ENCODE peak calls at places on chromosomes 4 and X, in five cellular contexts. C, W, R, J and H are unnamed samples.

GRCh38 chr4:2511645-2512131 is 24.8 kb upstream of the FAM193A start:
- DNase-seq in C (no peak), W (no peak), J (no peak), R (no peak), H (no peak)

GRCh38 chr4:95219109-95219508 is 329.7 kb downstream of the UNC5C start:
- DNase-seq in C (no peak), J (no peak), R (peak; percentile 91), W (peak; percentile 89), H (peak; percentile 40)

GRCh38 chr4:164536829-164537228 is 217.1 kb upstream of the SMIM31 start:
- DNase-seq in W (peak; percentile 7), J (no peak), R (peak; percentile 94), C (peak; percentile 58), H (peak; percentile 10)

GRCh38 chr4:89707467-89707866 is 129.5 kb downstream of the SNCA start:
- DNase-seq in J (no peak), R (no peak), C (no peak), W (no peak), H (no peak)

GRCh38 chr4:142801966-142802365 is 44.1 kb downstream of the INPP4B start:
- DNase-seq in W (no peak), J (no peak), R (no peak), C (no peak), H (no peak)

GRCh38 chr4:189785257-189785656 is 155.4 kb upstream of the FRG1 start:
- DNase-seq in J (peak; percentile 19), C (no peak), W (no peak), R (no peak), H (no peak)

GRCh38 chr4:28225689-28226353 is 1365.2 kb downstream of the STIM2 start:
- DNase-seq in W (no peak), R (no peak), J (no peak), C (peak; percentile 25), H (peak; percentile 16)

GRCh38 chr4:100095729-100096595 is 94.3 kb downstream of the DDIT4L start:
- DNase-seq in R (peak; percentile 76), C (peak; percentile 77), J (peak; percentile 55), W (peak; percentile 77), H (peak; percentile 80)

GRCh38 chr4:119118397-119118796 is 17.2 kb upstream of the MYOZ2 start:
- DNase-seq in R (peak; percentile 59), W (no peak), C (no peak), J (no peak), H (peak; percentile 46)

GRCh38 chr4:119205690-119206089 is 6.8 kb upstream of the USP53 start:
- DNase-seq in R (no peak), W (no peak), C (no peak), J (no peak), H (no peak)

GRCh38 chrX:105480646-105481310 is 260.3 kb upstream of the TEX13A start:
- DNase-seq in J (no peak), C (no peak), W (no peak), R (no peak), H (no peak)

GRCh38 chr4:186715077-186715476 is 8.6 kb downstream of the FAT1 start:
- DNase-seq in J (no peak), R (no peak), W (no peak), C (no peak), H (no peak)

GRCh38 chr4:84648863-84649647 is 66.1 kb downstream of the CDS1 start:
- DNase-seq in J (no peak), W (no peak), R (no peak), C (no peak), H (no peak)

GRCh38 chr4:145821771-145822170 is 116.9 kb downstream of the ZNF827 start:
- DNase-seq in C (no peak), J (no peak), R (no peak), W (no peak), H (no peak)

GRCh38 chr4:126697748-126698147 is 935.0 kb upstream of the INTU start:
- DNase-seq in W (peak; percentile 84), R (peak; percentile 43), J (no peak), C (no peak), H (peak; percentile 62)

GRCh38 chr4:78552398-78553396 is 1.1 kb downstream of the ANXA3 start:
- DNase-seq in J (peak; percentile 48), R (no peak), C (no peak), W (no peak), H (peak; percentile 34)

GRCh38 chr4:151284534-151285245 is 7.7 kb downstream of the PRSS48 start:
- DNase-seq in J (no peak), R (no peak), W (no peak), C (no peak), H (no peak)
- TF ChIP-seq CTCF in J (no peak), R (no peak), W (no peak), C (no peak), H (no peak)

GRCh38 chr4:181294421-181294820 is 948.8 kb upstream of the TENM3 start:
- DNase-seq in C (no peak), R (no peak), W (no peak), J (no peak), H (no peak)
- TF ChIP-seq CTCF in C (no peak), R (no peak), W (no peak), J (no peak), H (no peak)

GRCh38 chr4:141675384-141675783 is 39.0 kb downstream of the IL15 start:
- DNase-seq in J (no peak), W (no peak), R (no peak), C (no peak), H (no peak)
- TF ChIP-seq CTCF in J (no peak), W (no peak), R (no peak), C (no peak), H (no peak)

GRCh38 chr4:172997851-172998250 is 170.8 kb upstream of the GALNT7 start:
- DNase-seq in W (peak; percentile 6), J (no peak), C (no peak), R (no peak), H (no peak)
- TF ChIP-seq CTCF in W (no peak), J (no peak), C (no peak), R (no peak), H (no peak)

DNA sequence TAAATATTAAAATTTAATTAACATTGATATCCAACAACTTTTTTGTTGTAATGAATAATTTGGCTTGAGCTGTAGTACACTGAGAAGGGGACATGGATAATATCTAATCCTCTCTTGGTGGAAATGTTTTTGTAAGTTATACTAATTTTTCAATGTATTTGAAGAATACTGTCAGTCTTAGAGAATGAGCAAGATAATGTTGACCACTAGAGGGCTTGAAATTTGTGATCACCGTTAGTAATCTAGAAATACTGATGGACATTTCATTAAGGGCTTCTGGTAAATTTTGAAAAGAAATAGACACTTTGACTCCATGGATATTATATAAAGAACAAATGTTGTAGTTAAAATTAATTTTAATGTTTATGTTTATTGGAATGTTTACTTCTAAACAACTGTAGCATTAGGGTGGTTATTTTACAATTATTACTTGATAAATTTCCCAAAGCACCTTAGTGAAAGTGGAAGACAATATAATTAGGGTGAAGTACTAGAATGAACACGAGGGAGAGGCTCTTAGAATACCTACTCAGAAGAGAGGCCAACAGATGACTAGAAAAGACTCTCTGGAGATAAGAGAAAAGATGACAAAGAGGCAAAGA is 20.0 kb upstream of the CAMK2D start:
- DNase-seq in W (peak; percentile 55), J (no peak), C (no peak), R (peak; percentile 63), H (peak; percentile 71)
- TF ChIP-seq CTCF in W (peak; percentile 66), J (peak; percentile 34), C (peak; percentile 27), R (peak; percentile 63), H (peak; percentile 71)